ENCODE peak calls at places on chromosomes 2 and 18, in six cellular contexts. D is OCI-LY7, I is heart left ventricle, G is Calu3, B is choroid plexus epithelial cell, K is ovary. Q is an unnamed sample.

GRCh38 chr2:128424806-128425205 is 106.1 kb upstream of the HS6ST1 start:
- DNase-seq in D (no peak), I (peak), G (no peak), B (no peak), K (peak), Q (no peak)

GRCh38 chr2:146821836-146822316 is 1023.0 kb upstream of the ACVR2A start:
- DNase-seq in D (no peak), I (no peak), G (no peak), B (peak), K (no peak), Q (no peak)

GRCh38 chr2:43197568-43197896 is 28.9 kb downstream of the ZFP36L2 start:
- DNase-seq in D (no peak), I (no peak), G (no peak), B (no peak), K (no peak), Q (no peak)

GRCh38 chr2:218748795-218749429 is 33.0 kb upstream of the CYP27A1 start:
- DNase-seq in D (no peak), I (no peak), G (no peak), B (no peak), K (no peak), Q (no peak)

GRCh38 chr18:22871809-22872525 is 61.2 kb upstream of the RBBP8 start:
- DNase-seq in D (no peak), I (no peak), G (peak), B (peak), K (no peak), Q (no peak)

GRCh38 chr2:41710944-41711343 is 336.9 kb upstream of the PKDCC start:
- DNase-seq in D (no peak), I (no peak), G (no peak), B (peak), K (no peak), Q (no peak)

GRCh38 chr2:37472959-37473358 is 128.5 kb downstream of the QPCT start:
- DNase-seq in D (no peak), I (no peak), G (peak), B (peak), K (no peak), Q (no peak)

GRCh38 chr2:23655862-23656596 is 270.9 kb downstream of the ATAD2B start:
- DNase-seq in D (no peak), I (peak), G (no peak), B (no peak), K (no peak), Q (no peak)

GRCh38 chr2:10520154-10520553 is 72.0 kb upstream of the ODC1 start:
- DNase-seq in D (peak), I (no peak), G (no peak), B (no peak), K (no peak), Q (no peak)

GRCh38 chr18:55950379-55951166 is 362.6 kb upstream of the TCF4 start:
- DNase-seq in D (no peak), I (no peak), G (no peak), B (no peak), K (no peak), Q (no peak)

GRCh38 chr2:36807223-36807886 is 110.8 kb downstream of the VIT start:
- DNase-seq in D (no peak), I (no peak), G (no peak), B (peak), K (no peak), Q (no peak)

GRCh38 chr2:74002515-74003391 is 18.0 kb downstream of the TET3 start:
- DNase-seq in D (peak), I (peak), G (peak), B (peak), K (peak), Q (peak)
- TF ChIP-seq CTCF in D (no peak), I (no peak), G (no peak), B (no peak), K (peak), Q (no peak)

GRCh38 chr2:8645176-8645831 is 36.6 kb upstream of the ID2 start:
- DNase-seq in D (no peak), I (no peak), G (no peak), B (no peak), K (no peak), Q (no peak)

GRCh38 chr2:8642332-8643078 is 39.4 kb upstream of the ID2 start:
- DNase-seq in D (no peak), I (no peak), G (no peak), B (no peak), K (no peak), Q (no peak)

GRCh38 chr2:8643996-8644356 is 37.9 kb upstream of the ID2 start:
- DNase-seq in D (no peak), I (no peak), G (no peak), B (no peak), K (no peak), Q (no peak)

GRCh38 chr2:8643238-8643995 is 38.4 kb upstream of the ID2 start:
- DNase-seq in D (no peak), I (no peak), G (no peak), B (no peak), K (no peak), Q (no peak)

DNA sequence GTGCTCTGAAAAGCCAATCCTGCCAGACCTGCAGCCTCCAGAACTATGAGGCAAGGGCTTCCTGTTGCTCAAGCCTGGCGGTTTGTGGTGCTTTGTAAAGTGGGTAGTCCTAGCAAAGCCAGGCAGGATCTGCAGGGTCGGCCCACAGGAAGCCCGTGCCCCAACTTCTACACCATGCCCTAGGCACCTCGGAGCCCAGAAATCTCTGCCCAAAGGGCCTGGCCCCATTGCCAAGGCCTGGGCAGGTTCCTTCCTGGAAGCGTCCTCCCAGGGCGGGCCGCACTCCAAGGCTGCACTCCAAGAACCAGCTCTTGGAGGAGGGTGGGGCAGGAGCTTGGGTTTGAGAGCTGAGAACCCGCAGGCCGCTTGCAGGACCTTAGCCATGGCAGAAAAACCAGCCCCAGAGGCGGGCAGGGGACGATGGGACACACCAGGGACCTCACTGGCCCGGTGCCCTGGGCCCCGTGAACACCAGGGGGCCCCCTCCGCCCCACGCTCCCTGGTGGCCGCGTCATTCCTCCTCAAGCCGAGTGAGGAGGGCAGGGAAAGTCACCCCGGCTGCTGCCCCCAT is 37.2 kb upstream of the ID2 start:
- DNase-seq in D (no peak), I (no peak), G (no peak), B (peak), K (no peak), Q (no peak)
- TF ChIP-seq CTCF in D (peak), I (no peak), G (no peak), B (no peak), K (no peak), Q (peak)

GRCh38 chr2:131394147-131394931 is 30.4 kb upstream of the RAB6D start:
- DNase-seq in D (no peak), I (no peak), G (peak), B (peak), K (no peak), Q (peak)
- TF ChIP-seq CTCF in D (no peak), I (no peak), G (no peak), B (no peak), K (no peak), Q (no peak)

GRCh38 chr18:49857708-49858107 is 44.4 kb upstream of the ACAA2 start:
- DNase-seq in D (no peak), I (no peak), G (no peak), B (no peak), K (no peak), Q (no peak)
- TF ChIP-seq CTCF in D (no peak), I (no peak), G (no peak), B (no peak), K (no peak), Q (no peak)

DNA sequence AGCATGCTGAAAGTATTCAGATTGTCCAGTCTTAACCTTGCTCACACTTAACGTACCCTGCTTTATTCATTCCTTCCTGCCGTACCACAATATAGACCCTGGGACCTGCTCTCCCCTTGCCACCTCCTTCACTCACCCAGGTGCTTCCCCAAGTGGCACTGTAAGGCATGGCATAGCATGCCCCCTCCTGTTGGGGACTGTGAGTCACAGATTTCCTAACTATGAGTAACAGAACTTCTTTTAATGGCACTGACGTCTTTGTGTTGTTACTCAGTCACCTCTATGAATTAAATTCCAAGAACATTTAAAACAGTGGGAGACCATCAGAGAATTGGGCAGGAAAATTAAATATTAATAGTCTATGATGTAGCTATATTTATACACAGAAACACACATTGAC is 117.2 kb downstream of the CTNNA2 start:
- DNase-seq in D (no peak), I (no peak), G (no peak), B (no peak), K (no peak), Q (no peak)
- TF ChIP-seq CTCF in D (no peak), I (no peak), G (no peak), B (no peak), K (no peak), Q (no peak)

GRCh38 chr2:29806461-29806860 is 114.9 kb downstream of the ALK start:
- DNase-seq in D (no peak), I (no peak), G (no peak), B (no peak), K (no peak), Q (no peak)
- TF ChIP-seq CTCF in D (no peak), I (no peak), G (no peak), B (no peak), K (no peak), Q (no peak)